ENCODE peak calls at places on chromosomes 6 and 20, in eight cellular contexts. Y is coronary artery; C is fibroblast of lung; U is activated gamma-delta T cell treated with Interleukin-2 at 50 U/mL for 16 hours; Q is GM04504; D is right lobe of liver; E is mucosa of gallbladder; O is stimulated activated CD4-positive, alpha-beta T cell treated with anti-CD3 and anti-CD28 coated beads, TNF-alpha, amount 100 ng/mL, for 1 hour. K is an unnamed sample.

GRCh38 chr6:106360989-106361430 is 493 bp downstream of the CRYBG1 start:
- DNase-seq in Y (no peak), C (no peak), U (peak), Q (no peak), D (no peak), E (no peak), O (no peak), K (no peak)

GRCh38 chr6:30600576-30600975 is 16.5 kb downstream of the PPP1R10 start:
- DNase-seq in Y (no peak), C (no peak), U (no peak), Q (no peak), D (peak), E (no peak), O (no peak), K (no peak)

GRCh38 chr6:32445321-32445854 is 5.7 kb downstream of the HLA-DRA start:
- DNase-seq in Y (no peak), C (no peak), U (no peak), Q (no peak), D (no peak), E (no peak), O (no peak), K (no peak)

GRCh38 chr6:103783344-103783743 is 1076.4 kb downstream of the HACE1 start:
- DNase-seq in Y (no peak), C (no peak), U (no peak), Q (no peak), D (no peak), E (no peak), O (no peak), K (no peak)

GRCh38 chr6:34381086-34381485 is 11.4 kb downstream of the NUDT3 start:
- DNase-seq in Y (no peak), C (no peak), U (no peak), Q (no peak), D (no peak), E (no peak), O (no peak), K (no peak)

GRCh38 chr6:101462576-101462975 is 69.1 kb downstream of the GRIK2 start:
- DNase-seq in Y (no peak), C (no peak), U (no peak), Q (no peak), D (no peak), E (no peak), O (no peak), K (no peak)

GRCh38 chr20:57350086-57350710 is 857 bp upstream of the RAE1 start:
- DNase-seq in Y (no peak), C (no peak), U (no peak), Q (no peak), D (no peak), E (no peak), O (no peak), K (no peak)

GRCh38 chr20:17543531-17543961 is 12.4 kb upstream of the BFSP1 start:
- DNase-seq in Y (no peak), C (peak), U (no peak), Q (no peak), D (no peak), E (no peak), O (no peak), K (no peak)

GRCh38 chr6:117227245-117227962 is 38.0 kb upstream of the VGLL2 start:
- DNase-seq in Y (no peak), C (no peak), U (no peak), Q (no peak), D (no peak), E (no peak), O (no peak), K (no peak)

GRCh38 chr20:50248104-50248631 is 57.5 kb downstream of the CEBPB start:
- DNase-seq in Y (no peak), C (peak), U (no peak), Q (peak), D (no peak), E (no peak), O (no peak), K (no peak)

GRCh38 chr6:106613590-106613989 is 15.7 kb downstream of the RTN4IP1 start:
- DNase-seq in Y (no peak), C (no peak), U (no peak), Q (no peak), D (no peak), E (no peak), O (no peak), K (no peak)

GRCh38 chr6:168303982-168304751 is 15.4 kb downstream of the DACT2 start:
- DNase-seq in Y (no peak), C (no peak), U (no peak), Q (no peak), D (no peak), E (no peak), O (no peak), K (no peak)

GRCh38 chr6:98212468-98212867 is 621.9 kb upstream of the POU3F2 start:
- DNase-seq in Y (no peak), C (no peak), U (no peak), Q (no peak), D (no peak), E (no peak), O (no peak), K (no peak)

GRCh38 chr6:168032383-168032760 is 34.9 kb downstream of the KIF25 start:
- DNase-seq in Y (no peak), C (peak), U (no peak), Q (peak), D (no peak), E (no peak), O (no peak), K (peak)

GRCh38 chr20:18639501-18639979 is 51.7 kb downstream of the DTD1 start:
- DNase-seq in Y (no peak), C (no peak), U (no peak), Q (no peak), D (no peak), E (no peak), O (no peak), K (peak)

GRCh38 chr6:52571099-52571755 is 5.6 kb downstream of the TRAM2 start:
- DNase-seq in Y (no peak), C (no peak), U (no peak), Q (no peak), D (no peak), E (no peak), O (no peak), K (peak)

GRCh38 chr6:154229796-154230195 is 126.8 kb downstream of the IPCEF1 start:
- DNase-seq in Y (no peak), C (no peak), U (no peak), Q (no peak), D (no peak), E (no peak), O (no peak), K (no peak)

GRCh38 chr6:37173573-37174195 is 3.7 kb downstream of the PIM1 start:
- DNase-seq in Y (no peak), C (no peak), U (peak), Q (no peak), D (no peak), E (no peak), O (no peak), K (no peak)

GRCh38 chr20:50052550-50052949 is 60.4 kb downstream of the UBE2V1 start:
- DNase-seq in Y (no peak), C (no peak), U (no peak), Q (no peak), D (no peak), E (no peak), O (no peak), K (no peak)